ENCODE peak calls at places on chromosomes 12 and 14, in seven cellular contexts. One of them, this sample, is unnamed.
A peak's percentile ranks its signal among the peaks of the same experiment; 100 is the strongest.

GRCh38 chr12:42786400-42786799 is 196.9 kb upstream of the PRICKLE1 start:
- DNase-seq in type B pancreatic cell: no peak
- DNase-seq in foreskin fibroblast: peak; percentile 16
- DNase-seq in lung: no peak
- DNase-seq in IMR-90: peak; percentile 41
- DNase-seq in Panc1: no peak
- DNase-seq in fibroblast of mammary gland: no peak
- DNase-seq in this sample: no peak

GRCh38 chr14:51396222-51396815 is 156.3 kb downstream of the TMX1 start:
- DNase-seq in type B pancreatic cell: no peak
- DNase-seq in foreskin fibroblast: peak; percentile 97
- DNase-seq in lung: no peak
- DNase-seq in IMR-90: peak; percentile 98
- DNase-seq in Panc1: peak; percentile 78
- DNase-seq in fibroblast of mammary gland: peak; percentile 98
- DNase-seq in this sample: peak; percentile 97

GRCh38 chr12:114742363-114742762 is 58.4 kb upstream of the TBX3 start:
- DNase-seq in type B pancreatic cell: no peak
- DNase-seq in foreskin fibroblast: no peak
- DNase-seq in lung: no peak
- DNase-seq in IMR-90: no peak
- DNase-seq in Panc1: no peak
- DNase-seq in fibroblast of mammary gland: no peak
- DNase-seq in this sample: no peak

GRCh38 chr14:51507556-51508511 is 143.9 kb upstream of the FRMD6 start:
- DNase-seq in type B pancreatic cell: peak; percentile 70
- DNase-seq in foreskin fibroblast: peak; percentile 68
- DNase-seq in lung: peak; percentile 34
- DNase-seq in IMR-90: peak; percentile 28
- DNase-seq in Panc1: no peak
- DNase-seq in fibroblast of mammary gland: peak; percentile 84
- DNase-seq in this sample: peak; percentile 40

GRCh38 chr14:41062826-41063225 is 543.9 kb upstream of the LRFN5 start:
- DNase-seq in type B pancreatic cell: no peak
- DNase-seq in foreskin fibroblast: no peak
- DNase-seq in lung: no peak
- DNase-seq in IMR-90: peak; percentile 0
- DNase-seq in Panc1: no peak
- DNase-seq in fibroblast of mammary gland: peak; percentile 21
- DNase-seq in this sample: peak; percentile 63

GRCh38 chr12:67451206-67451605 is 182.0 kb downstream of the CAND1 start:
- DNase-seq in type B pancreatic cell: no peak
- DNase-seq in foreskin fibroblast: no peak
- DNase-seq in lung: no peak
- DNase-seq in IMR-90: no peak
- DNase-seq in Panc1: no peak
- DNase-seq in fibroblast of mammary gland: no peak
- DNase-seq in this sample: no peak

GRCh38 chr14:70692210-70692609 is 50.5 kb downstream of the TTC9 start:
- DNase-seq in type B pancreatic cell: no peak
- DNase-seq in foreskin fibroblast: no peak
- DNase-seq in lung: no peak
- DNase-seq in IMR-90: no peak
- DNase-seq in Panc1: no peak
- DNase-seq in fibroblast of mammary gland: no peak
- DNase-seq in this sample: no peak

GRCh38 chr12:43063642-43064041 is 474.1 kb upstream of the PRICKLE1 start:
- DNase-seq in type B pancreatic cell: no peak
- DNase-seq in foreskin fibroblast: peak; percentile 72
- DNase-seq in lung: no peak
- DNase-seq in IMR-90: peak; percentile 78
- DNase-seq in Panc1: no peak
- DNase-seq in fibroblast of mammary gland: peak; percentile 96
- DNase-seq in this sample: peak; percentile 45

GRCh38 chr12:54439521-54440255 is 20.6 kb upstream of the ITGA5 start:
- DNase-seq in type B pancreatic cell: no peak
- DNase-seq in foreskin fibroblast: peak; percentile 74
- DNase-seq in lung: no peak
- DNase-seq in IMR-90: peak; percentile 86
- DNase-seq in Panc1: no peak
- DNase-seq in fibroblast of mammary gland: peak; percentile 88
- DNase-seq in this sample: peak; percentile 66

GRCh38 chr12:5912437-5913334 is 32.4 kb downstream of the ANO2 start:
- DNase-seq in type B pancreatic cell: no peak
- DNase-seq in foreskin fibroblast: no peak
- DNase-seq in lung: peak; percentile 19
- DNase-seq in IMR-90: no peak
- DNase-seq in Panc1: no peak
- DNase-seq in fibroblast of mammary gland: no peak
- DNase-seq in this sample: no peak
- TF ChIP-seq CTCF in type B pancreatic cell: peak; percentile 62
- TF ChIP-seq CTCF in foreskin fibroblast: peak; percentile 9
- TF ChIP-seq CTCF in lung: no peak
- TF ChIP-seq CTCF in IMR-90: peak; percentile 30
- TF ChIP-seq CTCF in Panc1: peak; percentile 58
- TF ChIP-seq CTCF in fibroblast of mammary gland: peak; percentile 7
- TF ChIP-seq CTCF in this sample: no peak

GRCh38 chr12:120314220-120314619 is 12.1 kb downstream of the SIRT4 start:
- DNase-seq in type B pancreatic cell: no peak
- DNase-seq in foreskin fibroblast: no peak
- DNase-seq in lung: no peak
- DNase-seq in IMR-90: no peak
- DNase-seq in Panc1: no peak
- DNase-seq in fibroblast of mammary gland: peak; percentile 6
- DNase-seq in this sample: no peak
- TF ChIP-seq CTCF in type B pancreatic cell: peak; percentile 55
- TF ChIP-seq CTCF in foreskin fibroblast: no peak
- TF ChIP-seq CTCF in lung: no peak
- TF ChIP-seq CTCF in IMR-90: peak; percentile 18
- TF ChIP-seq CTCF in Panc1: no peak
- TF ChIP-seq CTCF in fibroblast of mammary gland: peak; percentile 21
- TF ChIP-seq CTCF in this sample: peak; percentile 29

DNA sequence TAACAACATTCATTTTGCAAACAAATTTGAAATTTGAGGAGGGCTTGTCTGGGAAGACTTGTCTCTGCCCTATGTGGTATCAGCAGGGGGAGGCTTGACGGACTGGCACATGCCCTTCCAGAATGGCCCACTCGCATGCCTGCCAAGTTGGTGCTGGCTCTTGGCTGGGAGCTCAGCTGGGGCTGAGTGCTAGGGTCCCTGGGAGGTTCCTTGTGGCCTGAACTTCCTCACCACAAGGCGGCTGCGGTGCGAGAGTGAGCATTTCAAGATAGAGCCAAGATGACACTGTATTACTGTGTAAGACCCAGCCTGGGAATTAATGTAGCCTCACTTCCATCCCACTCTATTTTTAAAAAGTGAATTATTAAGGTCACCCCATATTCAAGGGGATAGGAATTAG is 271.6 kb upstream of the PLEKHG7 start:
- DNase-seq in type B pancreatic cell: no peak
- DNase-seq in foreskin fibroblast: no peak
- DNase-seq in lung: no peak
- DNase-seq in IMR-90: no peak
- DNase-seq in Panc1: no peak
- DNase-seq in fibroblast of mammary gland: no peak
- DNase-seq in this sample: no peak
- TF ChIP-seq CTCF in type B pancreatic cell: no peak
- TF ChIP-seq CTCF in foreskin fibroblast: no peak
- TF ChIP-seq CTCF in lung: no peak
- TF ChIP-seq CTCF in IMR-90: no peak
- TF ChIP-seq CTCF in Panc1: no peak
- TF ChIP-seq CTCF in fibroblast of mammary gland: no peak
- TF ChIP-seq CTCF in this sample: no peak

GRCh38 chr12:3207858-3208257 is 130.7 kb downstream of the TSPAN9 start:
- DNase-seq in type B pancreatic cell: no peak
- DNase-seq in foreskin fibroblast: no peak
- DNase-seq in lung: no peak
- DNase-seq in IMR-90: no peak
- DNase-seq in Panc1: no peak
- DNase-seq in fibroblast of mammary gland: no peak
- DNase-seq in this sample: no peak
- TF ChIP-seq CTCF in type B pancreatic cell: no peak
- TF ChIP-seq CTCF in foreskin fibroblast: no peak
- TF ChIP-seq CTCF in lung: no peak
- TF ChIP-seq CTCF in IMR-90: peak; percentile 12
- TF ChIP-seq CTCF in Panc1: no peak
- TF ChIP-seq CTCF in fibroblast of mammary gland: peak; percentile 14
- TF ChIP-seq CTCF in this sample: peak; percentile 42

GRCh38 chr14:100740196-100740825 is 13.6 kb downstream of the DLK1 start:
- DNase-seq in type B pancreatic cell: no peak
- DNase-seq in foreskin fibroblast: no peak
- DNase-seq in lung: no peak
- DNase-seq in IMR-90: no peak
- DNase-seq in Panc1: no peak
- DNase-seq in fibroblast of mammary gland: no peak
- DNase-seq in this sample: no peak
- TF ChIP-seq CTCF in type B pancreatic cell: no peak
- TF ChIP-seq CTCF in foreskin fibroblast: no peak
- TF ChIP-seq CTCF in lung: no peak
- TF ChIP-seq CTCF in IMR-90: no peak
- TF ChIP-seq CTCF in Panc1: no peak
- TF ChIP-seq CTCF in fibroblast of mammary gland: no peak
- TF ChIP-seq CTCF in this sample: no peak

DNA sequence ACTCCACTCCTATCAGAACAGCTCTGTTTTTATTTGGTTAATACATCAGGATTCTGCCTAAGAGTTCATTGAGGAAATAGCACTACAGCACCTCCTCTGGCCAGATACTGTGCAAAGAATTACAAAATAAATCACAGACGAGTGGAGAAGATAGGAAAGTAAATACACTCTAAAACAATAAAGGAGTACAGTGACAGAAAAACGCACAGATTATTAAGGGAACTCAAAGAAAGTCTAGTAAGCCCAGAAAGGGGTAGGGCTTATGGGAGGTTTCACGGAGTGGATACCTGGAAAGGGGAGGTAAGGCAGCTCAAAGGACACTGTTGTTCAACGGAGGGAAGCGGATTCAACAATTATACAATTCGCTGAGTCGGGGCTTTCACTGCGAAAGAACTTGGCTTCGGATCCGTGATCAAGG is 5.5 kb downstream of the OR10AD1 start:
- DNase-seq in type B pancreatic cell: no peak
- DNase-seq in foreskin fibroblast: no peak
- DNase-seq in lung: no peak
- DNase-seq in IMR-90: no peak
- DNase-seq in Panc1: peak; percentile 59
- DNase-seq in fibroblast of mammary gland: peak; percentile 46
- DNase-seq in this sample: peak; percentile 61
- TF ChIP-seq CTCF in type B pancreatic cell: peak; percentile 71
- TF ChIP-seq CTCF in foreskin fibroblast: peak; percentile 51
- TF ChIP-seq CTCF in lung: peak; percentile 23
- TF ChIP-seq CTCF in IMR-90: peak; percentile 48
- TF ChIP-seq CTCF in Panc1: peak; percentile 76
- TF ChIP-seq CTCF in fibroblast of mammary gland: peak; percentile 50
- TF ChIP-seq CTCF in this sample: peak; percentile 31

DNA sequence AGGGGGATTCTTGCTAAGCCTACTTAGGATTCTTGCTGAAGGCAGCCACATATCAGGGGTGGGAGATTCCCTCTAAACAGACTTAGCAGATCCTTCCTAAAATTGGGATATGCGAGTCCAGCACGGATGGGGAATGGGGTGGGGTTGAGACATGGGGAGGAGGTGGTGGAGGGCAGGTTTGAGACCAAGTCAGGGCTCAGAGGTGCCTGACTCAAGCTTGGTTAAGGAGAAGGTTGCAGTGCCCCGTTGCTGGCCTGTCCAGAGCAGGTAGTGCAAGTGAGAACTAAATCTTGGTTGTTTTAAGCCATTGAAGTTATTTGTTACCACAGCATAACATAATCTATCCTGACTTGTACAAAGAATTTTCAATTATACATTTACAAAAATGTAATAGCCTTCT is 359.7 kb downstream of the AACS start:
- DNase-seq in type B pancreatic cell: no peak
- DNase-seq in foreskin fibroblast: no peak
- DNase-seq in lung: no peak
- DNase-seq in IMR-90: no peak
- DNase-seq in Panc1: no peak
- DNase-seq in fibroblast of mammary gland: no peak
- DNase-seq in this sample: no peak
- TF ChIP-seq CTCF in type B pancreatic cell: peak; percentile 18
- TF ChIP-seq CTCF in foreskin fibroblast: no peak
- TF ChIP-seq CTCF in lung: no peak
- TF ChIP-seq CTCF in IMR-90: no peak
- TF ChIP-seq CTCF in Panc1: no peak
- TF ChIP-seq CTCF in fibroblast of mammary gland: no peak
- TF ChIP-seq CTCF in this sample: no peak

This sample was measured in bronchial epithelial cell.